ENCODE peak calls at places on chromosome 20, in ten cellular contexts. Q is prostate gland, S is NB4, L is A549, R is GM12892, P is H54, D is Peyer's patch, V is spleen, F is ovary, T is erythroblast. Y is an unnamed sample.

GRCh38 chr20:47181056-47181862 is 175.2 kb downstream of the ZMYND8 start:
- DNase-seq in Q (peak; percentile 17), S (peak; percentile 82), L (peak; percentile 92), R (peak; percentile 42), P (peak; percentile 78), D (no peak), V (peak; percentile 53), F (no peak), T (peak; percentile 29), Y (peak; percentile 40)

GRCh38 chr20:18831830-18832229 is 18.2 kb downstream of the SCP2D1 start:
- DNase-seq in Q (no peak), S (peak; percentile 43), L (no peak), R (no peak), P (peak; percentile 24), D (no peak), V (no peak), F (no peak), T (no peak), Y (no peak)

GRCh38 chr20:32077192-32077591 is 25.1 kb downstream of the HCK start:
- DNase-seq in Q (no peak), S (peak; percentile 22), L (no peak), R (no peak), P (no peak), D (no peak), V (no peak), F (no peak), T (no peak), Y (no peak)

GRCh38 chr20:49132995-49133451 is 55.1 kb downstream of the STAU1 start:
- DNase-seq in Q (peak; percentile 61), S (peak; percentile 76), L (peak; percentile 57), R (no peak), P (peak; percentile 20), D (no peak), V (no peak), F (no peak), T (peak; percentile 71), Y (no peak)

GRCh38 chr20:2305479-2305878 is 9.7 kb downstream of the TGM3 start:
- DNase-seq in Q (no peak), S (no peak), L (no peak), R (no peak), P (no peak), D (no peak), V (no peak), F (no peak), T (no peak), Y (no peak)

GRCh38 chr20:617934-618690 is 8.0 kb upstream of the TCF15 start:
- DNase-seq in Q (no peak), S (no peak), L (no peak), R (no peak), P (no peak), D (no peak), V (no peak), F (no peak), T (no peak), Y (no peak)

GRCh38 chr20:48669946-48670630 is 157.7 kb downstream of the PREX1 start:
- DNase-seq in Q (no peak), S (peak; percentile 68), L (no peak), R (no peak), P (no peak), D (no peak), V (no peak), F (no peak), T (no peak), Y (no peak)

GRCh38 chr20:5843054-5843731 is 93.0 kb downstream of the SHLD1 start:
- DNase-seq in Q (peak; percentile 36), S (peak; percentile 55), L (no peak), R (peak; percentile 23), P (no peak), D (no peak), V (no peak), F (no peak), T (no peak), Y (no peak)

GRCh38 chr20:62571667-62572344 is 70.5 kb upstream of the SLCO4A1 start:
- DNase-seq in Q (no peak), S (peak; percentile 63), L (no peak), R (no peak), P (no peak), D (no peak), V (no peak), F (no peak), T (peak; percentile 48), Y (no peak)

GRCh38 chr20:33399924-33400323 is 1.4 kb downstream of the CDK5RAP1 start:
- DNase-seq in Q (no peak), S (peak; percentile 31), L (no peak), R (no peak), P (no peak), D (no peak), V (no peak), F (no peak), T (no peak), Y (no peak)

DNA sequence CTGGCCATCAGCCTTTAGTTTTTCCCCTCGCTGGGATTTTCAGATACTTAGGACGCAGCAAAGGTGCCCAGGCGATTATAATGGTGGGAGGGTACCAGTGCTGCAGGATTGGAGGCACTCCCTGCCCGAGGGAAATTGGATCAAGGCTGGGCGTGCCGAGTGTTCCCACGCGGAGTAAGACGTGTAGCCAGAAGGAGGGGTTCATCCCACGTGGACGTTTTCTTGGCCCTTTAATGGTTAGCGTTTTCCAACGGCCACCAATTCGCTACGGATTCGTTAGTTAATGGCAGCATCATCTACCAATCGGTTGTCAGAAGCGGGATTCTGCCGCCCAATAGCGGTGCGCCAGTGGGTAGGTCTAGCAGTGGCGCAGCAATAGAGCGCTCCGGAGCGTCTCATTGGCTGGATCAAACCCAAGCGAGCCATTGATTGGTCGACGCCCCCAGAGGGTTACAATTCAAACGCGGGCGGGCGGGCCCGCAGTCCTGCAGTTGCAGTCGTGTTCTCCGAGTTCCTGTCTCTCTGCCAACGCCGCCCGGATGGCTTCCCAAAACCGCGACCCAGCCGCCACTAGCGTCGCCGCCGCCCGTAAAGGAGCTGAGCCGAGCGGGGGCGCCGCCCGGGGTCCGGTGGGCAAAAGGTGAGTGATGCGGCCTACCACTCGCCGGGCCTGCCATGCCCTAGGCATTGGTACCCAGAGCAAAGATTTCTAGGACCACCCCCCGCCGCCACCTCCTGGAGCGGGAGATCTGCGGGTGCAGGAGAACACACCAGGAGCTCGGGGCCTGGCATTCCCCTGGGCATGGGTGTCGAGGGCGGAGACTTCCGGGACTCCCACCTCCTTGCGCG is at the start of gene UBE2C:
- DNase-seq in Q (peak; percentile 99), S (peak; percentile 67), L (peak; percentile 99), R (peak; percentile 97), P (peak; percentile 93), D (peak; percentile 92), V (peak; percentile 95), F (peak; percentile 97), T (peak; percentile 98), Y (peak; percentile 98)
- TF ChIP-seq POLR2A in Q (no peak), S (no peak), L (peak; percentile 32), R (peak; percentile 50), P (peak; percentile 54), D (no peak), V (no peak), F (no peak), T (peak; percentile 71), Y (no peak)

DNA sequence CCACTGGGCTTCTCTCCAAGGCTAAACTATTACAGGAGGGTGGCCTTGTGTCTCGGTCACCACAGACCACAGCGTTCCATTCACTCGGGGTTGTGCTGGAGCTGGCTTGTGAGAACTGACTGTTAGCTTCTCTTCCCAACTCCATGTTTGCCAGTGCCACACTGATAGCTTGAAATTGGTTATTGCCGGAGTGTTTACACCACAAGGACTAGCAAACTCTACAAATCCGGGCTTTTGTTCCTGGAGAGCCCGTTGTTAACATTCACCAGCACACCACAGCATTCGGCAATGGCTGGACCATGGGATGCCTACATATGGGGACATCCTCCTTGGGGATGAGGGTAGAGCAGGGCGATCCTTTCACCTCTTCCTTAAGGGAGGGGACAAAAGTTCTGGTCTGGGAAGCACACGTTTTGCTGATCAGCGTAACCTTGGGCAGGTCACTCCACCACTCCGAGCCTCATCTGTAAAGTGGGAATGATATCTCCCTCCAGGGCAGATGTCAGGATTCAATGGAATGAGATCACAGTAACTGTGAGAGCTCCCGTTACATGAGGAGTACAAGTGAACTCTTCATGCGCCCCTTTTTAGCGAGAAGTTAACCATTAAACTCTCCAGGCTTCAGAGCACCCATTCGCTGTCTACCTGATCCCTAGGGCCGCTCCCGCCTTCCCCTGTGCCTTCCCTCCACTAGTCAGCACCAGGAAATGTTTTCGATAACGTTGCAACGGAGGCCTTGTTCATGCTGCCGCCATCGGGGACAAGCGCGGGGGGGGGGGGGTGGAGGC is 41.7 kb upstream of the TTPAL start:
- DNase-seq in Q (no peak), S (no peak), L (no peak), R (no peak), P (no peak), D (no peak), V (no peak), F (no peak), T (no peak), Y (no peak)
- TF ChIP-seq POLR2A in Q (no peak), S (no peak), L (no peak), R (no peak), P (no peak), D (no peak), V (no peak), F (no peak), T (no peak), Y (no peak)

DNA sequence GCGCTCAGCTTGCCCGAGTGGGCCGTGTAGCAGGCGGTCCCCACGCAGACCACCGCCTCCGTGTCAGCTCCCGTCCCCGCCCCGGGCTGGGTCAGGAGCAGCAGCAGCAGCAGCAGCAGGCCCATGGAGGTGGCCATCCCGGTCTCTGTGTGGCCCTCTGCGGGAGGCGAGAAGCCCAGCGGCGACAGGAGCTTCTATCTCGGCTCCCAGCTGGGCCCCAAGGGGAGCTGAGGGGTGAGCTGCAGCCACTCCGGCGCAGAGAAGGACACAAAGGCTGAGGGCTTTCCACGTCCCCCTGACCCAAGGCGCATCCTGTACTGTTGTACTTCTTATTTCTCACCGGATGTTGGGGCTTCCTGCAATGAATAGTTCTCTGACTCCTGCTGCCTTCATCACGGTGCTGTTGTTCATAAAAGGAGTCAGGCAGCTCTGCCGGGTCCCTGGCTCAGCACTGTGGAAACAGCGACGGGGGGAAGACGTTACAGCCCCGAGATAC is at the start of gene CD93:
- DNase-seq in Q (no peak), S (peak; percentile 86), L (no peak), R (peak; percentile 39), P (no peak), D (no peak), V (peak; percentile 85), F (no peak), T (peak; percentile 38), Y (no peak)
- TF ChIP-seq POLR2A in Q (no peak), S (peak; percentile 52), L (no peak), R (peak; percentile 23), P (no peak), D (no peak), V (no peak), F (no peak), T (no peak), Y (no peak)

DNA sequence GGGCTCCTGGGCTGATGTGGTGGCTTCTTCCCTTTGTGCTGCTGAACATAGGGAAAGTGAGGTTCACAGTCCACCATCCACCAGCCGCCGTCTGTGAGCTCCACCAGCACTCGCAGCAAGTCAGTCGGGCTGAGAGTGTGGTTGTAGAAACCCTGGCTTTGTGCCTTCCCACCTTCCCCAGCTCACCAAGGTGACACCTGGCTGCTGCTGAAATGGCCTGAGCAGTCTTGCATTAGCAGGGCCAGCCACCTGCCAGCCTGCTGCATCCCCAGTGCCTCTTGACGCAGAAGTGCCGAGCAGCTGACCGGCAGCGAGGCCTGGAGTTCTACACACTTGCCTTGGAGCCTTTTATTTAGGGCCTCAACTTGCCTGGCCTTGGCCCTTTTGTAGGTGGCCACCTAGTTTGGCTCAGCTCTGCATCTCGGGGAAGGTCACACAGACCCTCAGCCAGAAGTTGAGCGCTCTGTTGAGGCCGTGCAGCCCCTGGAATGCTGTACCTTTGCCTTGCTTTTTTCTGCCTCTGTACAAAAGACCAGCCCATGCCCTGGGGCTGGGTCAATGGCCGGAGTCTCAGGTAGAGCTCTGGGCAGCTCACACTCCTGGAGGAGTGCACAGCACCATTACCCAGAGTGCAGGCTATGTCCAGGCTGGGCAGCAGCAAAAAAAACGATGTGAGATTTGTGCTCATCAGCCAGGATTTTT is 76.5 kb downstream of the PTPN1 start:
- DNase-seq in Q (no peak), S (no peak), L (no peak), R (no peak), P (no peak), D (no peak), V (peak; percentile 67), F (no peak), T (no peak), Y (no peak)
- TF ChIP-seq POLR2A in Q (no peak), S (no peak), L (no peak), R (no peak), P (no peak), D (no peak), V (no peak), F (no peak), T (no peak), Y (no peak)